ENCODE peak calls at places on chromosomes 12 and 14, in five cellular contexts. R is T-helper 1 cell; L is mucosa of gallbladder; C is Panc1; W is stimulated activated CD8-positive, alpha-beta memory T cell treated with anti-CD3 and anti-CD28 coated beads, Interleukin-15, amount 100 ng/mL, for 4 hours. U is an unnamed sample.
A peak's percentile ranks its signal among the peaks of the same experiment; 100 is the strongest.

GRCh38 chr14:54722791-54723432 is 156.0 kb downstream of the SAMD4A start:
- DNase-seq in L (no peak), W (no peak), R (no peak), C (no peak), U (no peak)

GRCh38 chr14:85607571-85608219 is 77.8 kb downstream of the FLRT2 start:
- DNase-seq in C (peak; percentile 60), L (no peak), R (no peak), W (no peak), U (no peak)

GRCh38 chr12:121278450-121279375 is 17.8 kb downstream of the CAMKK2 start:
- DNase-seq in L (peak; percentile 42), R (no peak), C (no peak), W (no peak), U (no peak)

GRCh38 chr14:103705524-103706284 is 9.5 kb downstream of the XRCC3 start:
- DNase-seq in C (no peak), L (no peak), W (no peak), R (no peak), U (no peak)

GRCh38 chr12:79183003-79183402 is 318.4 kb downstream of the SYT1 start:
- DNase-seq in L (no peak), C (no peak), W (no peak), R (no peak), U (no peak)

GRCh38 chr12:59119676-59120075 is 199.4 kb upstream of the LRIG3 start:
- DNase-seq in L (no peak), W (no peak), C (no peak), R (no peak), U (no peak)

GRCh38 chr12:26239508-26240328 is 44.3 kb downstream of the SSPN start:
- DNase-seq in R (no peak), W (no peak), L (peak; percentile 71), C (no peak), U (no peak)

GRCh38 chr12:19223695-19224094 is 94.2 kb downstream of the PLEKHA5 start:
- DNase-seq in R (no peak), C (no peak), L (no peak), W (no peak), U (no peak)

GRCh38 chr12:122730215-122731014 is at the start of gene HCAR1:
- DNase-seq in W (no peak), R (no peak), C (no peak), L (no peak), U (no peak)

GRCh38 chr12:86698581-86698980 is 442.4 kb upstream of the MGAT4C start:
- DNase-seq in L (no peak), C (no peak), W (no peak), R (no peak), U (no peak)

GRCh38 chr12:10331642-10332239 is 24.1 kb downstream of the KLRD1 start:
- DNase-seq in W (no peak), R (no peak), L (no peak), C (peak; percentile 32), U (no peak)

GRCh38 chr14:50335989-50336391 is 23.9 kb downstream of the DMAC2L start:
- DNase-seq in L (no peak), W (no peak), C (no peak), R (no peak), U (no peak)

GRCh38 chr12:57090924-57091632 is 2.2 kb downstream of the NAB2 start:
- DNase-seq in R (no peak), L (no peak), C (no peak), W (no peak), U (no peak)

GRCh38 chr12:96228566-96229248 is 34.5 kb downstream of the ELK3 start:
- DNase-seq in W (no peak), L (no peak), C (no peak), R (no peak), U (no peak)

GRCh38 chr12:123744836-123745235 is 17.3 kb upstream of the DNAH10 start:
- DNase-seq in C (no peak), W (no peak), R (no peak), L (no peak), U (no peak)

GRCh38 chr12:109735051-109735521 is 21.5 kb downstream of the FAM222A start:
- DNase-seq in L (no peak), W (no peak), R (no peak), C (no peak), U (no peak)

GRCh38 chr14:68508581-68508980 is 284.3 kb downstream of the ZFP36L1 start:
- DNase-seq in L (no peak), C (no peak), R (no peak), W (no peak), U (no peak)

GRCh38 chr12:1932264-1932777 is 13.9 kb upstream of the CACNA2D4 start:
- DNase-seq in C (no peak), L (peak; percentile 71), R (no peak), W (no peak), U (peak; percentile 79)

GRCh38 chr12:50537538-50537919 is 32.7 kb downstream of the DIP2B start:
- DNase-seq in R (no peak), L (no peak), W (no peak), C (peak; percentile 80), U (no peak)

GRCh38 chr12:122080149-122081107 is 1.9 kb downstream of the MLXIP start:
- DNase-seq in L (peak; percentile 81), C (no peak), R (no peak), W (no peak), U (peak; percentile 75)

GRCh38 chr14:53741379-53742225 is 215.0 kb downstream of the BMP4 start:
- DNase-seq in R (no peak), C (no peak), W (no peak), L (no peak), U (no peak)

GRCh38 chr14:72142328-72142727 is 210.1 kb downstream of the RGS6 start:
- DNase-seq in L (no peak), W (no peak), R (no peak), C (no peak), U (no peak)

GRCh38 chr14:63692309-63693020 is 35.4 kb downstream of the SGPP1 start:
- DNase-seq in L (no peak), R (no peak), C (no peak), W (no peak), U (no peak)

GRCh38 chr12:64824500-64825142 is at the start of gene TBC1D30:
- DNase-seq in C (no peak), L (no peak), R (no peak), W (peak; percentile 10), U (no peak)

GRCh38 chr14:55180434-55180833 is 11.0 kb downstream of the DLGAP5 start:
- DNase-seq in C (no peak), R (no peak), W (no peak), L (no peak), U (no peak)

GRCh38 chr12:120783197-120783596 is 57.6 kb downstream of the ACADS start:
- DNase-seq in W (no peak), C (no peak), L (no peak), R (no peak), U (no peak)

GRCh38 chr12:102120886-102121285 is 903 bp downstream of the PARPBP start:
- DNase-seq in R (no peak), C (no peak), L (no peak), W (no peak), U (no peak)

GRCh38 chr12:101939856-101940265 is 62.5 kb downstream of the DRAM1 start:
- DNase-seq in W (no peak), C (peak; percentile 18), R (peak; percentile 8), L (peak; percentile 58), U (peak; percentile 60)

GRCh38 chr12:50988051-50988450 is 35.7 kb downstream of the HIGD1C start:
- DNase-seq in R (no peak), C (no peak), W (no peak), L (no peak), U (no peak)

GRCh38 chr12:48183091-48183875 is at the start of gene CCDC184:
- DNase-seq in R (peak; percentile 51), C (peak; percentile 38), W (peak; percentile 49), L (peak; percentile 76), U (peak; percentile 60)

GRCh38 chr12:131803995-131804521 is 24.1 kb upstream of the MMP17 start:
- DNase-seq in R (no peak), C (no peak), L (no peak), W (no peak), U (peak; percentile 26)